ENCODE peak calls at places on chromosomes 13 and 19, in six cellular contexts. N is nephron progenitor cell, Y is Peyer's patch, I is type B pancreatic cell, H is GM23338, B is GM20000. M is an unnamed sample.

GRCh38 chr13:61546413-61546812 is 130.8 kb upstream of the PCDH20 start:
- DNase-seq in H (no peak), N (no peak), Y (no peak), B (no peak), I (no peak), M (no peak)

GRCh38 chr13:88031980-88032562 is 360.9 kb downstream of the SLITRK5 start:
- DNase-seq in N (no peak), B (no peak), I (no peak), H (no peak), Y (no peak), M (no peak)

GRCh38 chr13:94313321-94313720 is 166.2 kb downstream of the DCT start:
- DNase-seq in I (no peak), H (no peak), B (no peak), N (no peak), Y (no peak), M (no peak)

GRCh38 chr19:19354007-19354406 is 33.4 kb downstream of the MAU2 start:
- DNase-seq in I (no peak), N (no peak), H (no peak), Y (no peak), B (no peak), M (no peak)

GRCh38 chr19:38304866-38305429 is 897 bp downstream of the C19orf33 start:
- DNase-seq in Y (peak; percentile 94), H (peak; percentile 98), B (no peak), N (peak; percentile 75), I (no peak), M (no peak)

GRCh38 chr19:19040417-19040816 is 7.0 kb downstream of the ARMC6 start:
- DNase-seq in I (no peak), Y (peak; percentile 61), H (no peak), N (no peak), B (no peak), M (no peak)

GRCh38 chr19:17860993-17861360 is 1.3 kb downstream of the RPL18A start:
- DNase-seq in H (no peak), Y (no peak), B (no peak), I (no peak), N (no peak), M (no peak)

GRCh38 chr13:91817250-91817649 is 418.8 kb downstream of the GPC5 start:
- DNase-seq in N (no peak), Y (no peak), H (no peak), I (no peak), B (no peak), M (no peak)

GRCh38 chr13:20151612-20152011 is 9.2 kb downstream of the GJA3 start:
- DNase-seq in H (no peak), I (no peak), Y (no peak), B (no peak), N (no peak), M (no peak)

GRCh38 chr13:106997696-106998095 is 429.8 kb upstream of the ARGLU1 start:
- DNase-seq in B (no peak), I (no peak), Y (no peak), H (no peak), N (no peak), M (no peak)

GRCh38 chr13:27541386-27541785 is 78.9 kb downstream of the LNX2 start:
- DNase-seq in I (no peak), H (no peak), N (no peak), B (no peak), Y (no peak), M (no peak)

GRCh38 chr19:7734220-7735203 is 2.6 kb upstream of the CLEC4G start:
- DNase-seq in Y (peak; percentile 24), I (no peak), H (no peak), N (no peak), B (no peak), M (no peak)

GRCh38 chr19:41892173-41892902 is 9.4 kb downstream of the ARHGEF1 start:
- DNase-seq in H (no peak), B (no peak), I (no peak), Y (no peak), N (no peak), M (no peak)
- TF ChIP-seq CTCF in H (no peak), B (no peak), I (no peak), Y (no peak), N (no peak), M (no peak)

GRCh38 chr13:78655906-78656305 is 3.0 kb downstream of the OBI1 start:
- DNase-seq in Y (no peak), I (no peak), N (no peak), H (no peak), B (no peak), M (no peak)
- TF ChIP-seq CTCF in Y (no peak), I (no peak), N (no peak), H (no peak), B (no peak), M (no peak)

GRCh38 chr19:4449826-4450075 is 7.8 kb downstream of the UBXN6 start:
- DNase-seq in Y (no peak), H (no peak), N (no peak), B (no peak), I (no peak), M (no peak)

GRCh38 chr19:4454952-4455738 is 2.4 kb downstream of the UBXN6 start:
- DNase-seq in I (no peak), N (no peak), H (no peak), Y (no peak), B (no peak), M (no peak)

GRCh38 chr19:4453232-4454179 is 4.1 kb downstream of the UBXN6 start:
- DNase-seq in B (no peak), Y (no peak), N (no peak), I (no peak), H (no peak), M (no peak)

GRCh38 chr19:4454621-4454951 is 3.0 kb downstream of the UBXN6 start:
- DNase-seq in Y (no peak), I (no peak), N (no peak), H (no peak), B (no peak), M (no peak)

DNA sequence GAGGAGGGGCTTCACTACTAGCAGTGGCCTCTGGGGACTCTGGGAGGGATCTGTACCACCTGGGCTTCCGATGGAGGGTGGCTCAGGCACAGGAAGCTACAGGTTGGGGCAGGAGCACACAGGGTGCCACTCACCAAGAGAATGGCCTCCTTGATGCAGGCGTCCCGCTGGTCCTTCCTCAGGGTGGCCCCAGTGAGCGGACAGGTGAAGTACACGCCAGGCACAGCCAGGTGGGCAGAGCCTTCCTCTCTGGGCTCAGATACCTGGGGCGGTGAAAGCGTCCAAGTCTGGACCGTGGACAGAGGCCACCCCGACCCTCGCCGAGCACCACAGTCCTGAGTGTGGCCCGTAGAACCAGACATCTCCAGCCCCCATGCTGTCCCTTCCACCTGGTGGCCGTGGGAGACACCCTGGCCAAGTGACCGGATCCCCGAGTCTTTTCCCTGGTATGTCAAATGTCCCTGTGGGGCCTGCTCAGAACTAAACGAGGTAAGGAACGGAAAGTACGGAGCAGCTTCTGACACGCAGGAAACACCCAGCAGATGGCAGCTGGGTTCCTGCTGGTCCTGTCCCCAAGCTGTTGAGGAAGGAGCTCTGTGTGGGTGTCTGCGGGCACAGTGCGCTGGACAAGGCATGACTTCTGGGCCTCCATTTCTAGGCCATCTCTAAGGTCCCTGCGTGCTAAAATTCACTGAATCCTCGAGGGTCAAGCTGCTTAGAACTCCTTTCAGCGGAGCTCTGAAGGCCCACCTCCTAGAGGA is 5.2 kb downstream of the UBXN6 start:
- DNase-seq in B (no peak), I (no peak), H (no peak), Y (no peak), N (no peak), M (no peak)
- TF ChIP-seq CTCF in B (no peak), I (no peak), H (no peak), Y (no peak), N (no peak), M (no peak)

GRCh38 chr19:11323601-11324078 is 15.8 kb downstream of the RAB3D start:
- DNase-seq in N (no peak), B (no peak), H (peak; percentile 57), Y (no peak), I (no peak), M (no peak)
- TF ChIP-seq CTCF in N (no peak), B (no peak), H (peak; percentile 36), Y (no peak), I (no peak), M (no peak)

DNA sequence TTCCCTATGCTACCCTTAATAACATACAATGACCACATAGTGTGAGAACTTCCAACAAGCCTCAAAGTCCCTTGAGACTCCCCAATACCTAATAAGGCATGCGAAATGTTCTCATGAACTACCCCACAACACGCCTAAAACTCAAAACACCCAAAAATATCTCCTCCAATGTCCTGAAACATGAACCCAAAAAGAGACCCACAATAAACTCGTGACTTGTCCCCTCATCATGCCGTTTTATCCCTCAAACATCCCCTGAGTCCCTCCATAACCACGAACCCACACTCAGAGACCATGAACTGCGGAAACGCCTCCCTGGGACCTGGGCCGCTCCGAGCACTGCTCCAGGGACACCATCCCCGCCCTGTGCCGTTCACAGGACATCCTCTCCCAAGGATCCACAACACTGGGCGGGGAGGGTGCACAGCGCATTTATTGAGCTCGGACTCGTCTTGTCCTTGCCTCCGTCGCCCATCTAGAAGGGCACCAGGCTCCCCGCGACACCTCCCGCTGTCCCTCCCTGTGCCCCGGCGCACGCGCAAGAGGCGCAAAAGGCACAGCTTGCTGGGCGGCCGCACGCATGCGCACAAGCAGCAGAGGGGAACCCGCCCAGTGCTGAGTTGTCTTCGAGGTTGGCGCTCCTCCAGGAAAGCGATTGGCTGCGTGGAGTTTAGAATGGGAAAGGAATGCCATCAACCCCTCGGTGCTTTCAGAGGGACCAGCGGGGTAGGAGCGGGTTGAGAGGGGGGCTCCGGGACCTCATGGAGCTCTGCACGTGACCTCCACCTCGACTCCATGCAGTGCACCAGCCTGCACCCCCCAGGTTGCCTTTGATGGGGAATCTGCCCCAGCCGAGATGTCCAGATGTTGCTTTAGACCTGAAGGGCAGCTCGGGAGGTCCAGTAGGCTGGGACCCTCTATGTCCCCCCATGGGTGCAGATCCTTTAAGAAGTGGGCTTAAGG is 8.8 kb downstream of the FXYD3 start:
- DNase-seq in Y (peak; percentile 95), B (peak; percentile 94), H (peak; percentile 64), N (peak; percentile 45), I (no peak), M (peak; percentile 98)
- TF ChIP-seq CTCF in Y (no peak), B (no peak), H (no peak), N (no peak), I (no peak), M (no peak)

DNA sequence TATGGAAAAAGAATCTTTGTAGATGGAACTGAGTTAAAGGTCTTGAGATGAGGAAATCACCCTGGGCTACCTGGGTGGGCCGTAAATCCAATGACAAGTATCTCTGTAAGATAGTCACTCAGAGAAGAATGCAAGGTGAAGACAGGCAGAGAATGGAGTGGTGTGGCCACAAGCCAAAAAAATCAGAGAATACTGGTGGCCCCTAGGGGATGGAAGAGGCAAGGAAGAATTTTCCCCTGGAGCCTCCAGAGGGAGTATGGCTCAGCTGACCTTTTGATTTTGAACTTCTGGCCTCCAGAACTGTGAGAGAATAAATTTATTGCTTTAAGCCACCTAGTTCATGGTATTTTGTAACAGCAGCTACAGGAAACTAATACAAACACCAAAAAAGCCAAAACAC is 32.7 kb upstream of the CSNK1A1L start:
- DNase-seq in B (no peak), I (no peak), Y (no peak), N (peak; percentile 2), H (peak; percentile 64), M (no peak)
- TF ChIP-seq CTCF in B (no peak), I (peak; percentile 45), Y (no peak), N (no peak), H (peak; percentile 56), M (no peak)

GRCh38 chr13:85497652-85498051 is 301.6 kb downstream of the SLITRK6 start:
- DNase-seq in B (no peak), I (no peak), H (no peak), N (no peak), Y (no peak), M (no peak)
- TF ChIP-seq CTCF in B (no peak), I (no peak), H (no peak), N (no peak), Y (no peak), M (no peak)

M was measured in GM13977.